ENCODE peak calls at places on chromosomes 7 and 10, in four cellular contexts. K is neural progenitor cell; D is T-helper 17 cell; W is central memory CD4-positive, alpha-beta T cell. Q is an unnamed sample.

GRCh38 chr10:44817961-44818649 is 93.0 kb upstream of the TMEM72 start:
- DNase-seq in K (no peak), D (no peak), W (no peak), Q (no peak)

GRCh38 chr7:143331179-143331825 is 15.4 kb downstream of the CLCN1 start:
- DNase-seq in K (no peak), D (no peak), W (no peak), Q (no peak)

GRCh38 chr10:122484276-122485060 is 23.1 kb downstream of the HTRA1 start:
- DNase-seq in K (no peak), D (no peak), W (no peak), Q (no peak)

GRCh38 chr10:72077275-72077990 is 10.9 kb downstream of the SPOCK2 start:
- DNase-seq in K (no peak), D (no peak), W (no peak), Q (peak)

GRCh38 chr7:44307301-44307900 is 18.0 kb downstream of the CAMK2B start:
- DNase-seq in K (peak), D (no peak), W (no peak), Q (no peak)

GRCh38 chr10:14834588-14834987 is 3.2 kb downstream of the CDNF start:
- DNase-seq in K (no peak), D (no peak), W (no peak), Q (no peak)

GRCh38 chr7:155181768-155182167 is 111.6 kb downstream of the HTR5A start:
- DNase-seq in K (no peak), D (no peak), W (no peak), Q (no peak)

GRCh38 chr10:66837335-66837734 is 88.5 kb upstream of the LRRTM3 start:
- DNase-seq in K (no peak), D (no peak), W (no peak), Q (no peak)

GRCh38 chr10:34360984-34361383 is 454.1 kb downstream of the PARD3 start:
- DNase-seq in K (no peak), D (no peak), W (no peak), Q (no peak)

GRCh38 chr7:116034411-116034810 is 3.8 kb upstream of the TFEC start:
- DNase-seq in K (no peak), D (no peak), W (no peak), Q (no peak)

Q was measured in CD8-positive, alpha-beta memory T cell.